ENCODE peak calls at places on chromosomes 16 and 17, in seven cellular contexts. One of them, this sample, is unnamed.

GRCh38 chr16:17387226-17387625 is 83.5 kb downstream of the XYLT1 start:
- DNase-seq in mammary epithelial cell: no peak
- DNase-seq in HFF-Myc: no peak
- DNase-seq in pancreas: no peak
- DNase-seq in AG10803: no peak
- DNase-seq in breast epithelium: no peak
- DNase-seq in brain microvascular endothelial cell: no peak
- DNase-seq in this sample: no peak

GRCh38 chr16:57315401-57315800 is 30.9 kb upstream of the PLLP start:
- DNase-seq in AG10803: no peak
- DNase-seq in mammary epithelial cell: no peak
- DNase-seq in HFF-Myc: no peak
- DNase-seq in brain microvascular endothelial cell: no peak
- DNase-seq in breast epithelium: no peak
- DNase-seq in pancreas: no peak
- DNase-seq in this sample: no peak

GRCh38 chr16:24909856-24910255 is 64.1 kb downstream of the SLC5A11 start:
- DNase-seq in breast epithelium: no peak
- DNase-seq in HFF-Myc: no peak
- DNase-seq in AG10803: no peak
- DNase-seq in brain microvascular endothelial cell: no peak
- DNase-seq in pancreas: no peak
- DNase-seq in mammary epithelial cell: no peak
- DNase-seq in this sample: no peak

GRCh38 chr16:59991171-59991570 is 1257.1 kb upstream of the GOT2 start:
- DNase-seq in AG10803: no peak
- DNase-seq in HFF-Myc: no peak
- DNase-seq in mammary epithelial cell: no peak
- DNase-seq in breast epithelium: no peak
- DNase-seq in brain microvascular endothelial cell: no peak
- DNase-seq in pancreas: no peak
- DNase-seq in this sample: no peak

GRCh38 chr16:29745126-29745852 is 501 bp downstream of the C16orf54 start:
- DNase-seq in mammary epithelial cell: no peak
- DNase-seq in AG10803: no peak
- DNase-seq in brain microvascular endothelial cell: no peak
- DNase-seq in pancreas: no peak
- DNase-seq in breast epithelium: no peak
- DNase-seq in HFF-Myc: no peak
- DNase-seq in this sample: no peak

GRCh38 chr17:81906476-81907218 is 4.6 kb downstream of the PCYT2 start:
- DNase-seq in AG10803: no peak
- DNase-seq in HFF-Myc: no peak
- DNase-seq in breast epithelium: no peak
- DNase-seq in mammary epithelial cell: no peak
- DNase-seq in pancreas: peak
- DNase-seq in brain microvascular endothelial cell: no peak
- DNase-seq in this sample: no peak

GRCh38 chr17:18117974-18118632 is 9.5 kb downstream of the MYO15A start:
- DNase-seq in mammary epithelial cell: no peak
- DNase-seq in pancreas: no peak
- DNase-seq in brain microvascular endothelial cell: no peak
- DNase-seq in breast epithelium: no peak
- DNase-seq in AG10803: no peak
- DNase-seq in HFF-Myc: no peak
- DNase-seq in this sample: no peak

GRCh38 chr16:307691-308312 is 24.8 kb downstream of the PDIA2 start:
- DNase-seq in breast epithelium: no peak
- DNase-seq in mammary epithelial cell: no peak
- DNase-seq in HFF-Myc: no peak
- DNase-seq in brain microvascular endothelial cell: no peak
- DNase-seq in AG10803: no peak
- DNase-seq in pancreas: no peak
- DNase-seq in this sample: no peak

GRCh38 chr17:39759204-39759603 is 21.5 kb downstream of the GRB7 start:
- DNase-seq in pancreas: no peak
- DNase-seq in AG10803: no peak
- DNase-seq in mammary epithelial cell: no peak
- DNase-seq in HFF-Myc: no peak
- DNase-seq in breast epithelium: no peak
- DNase-seq in brain microvascular endothelial cell: no peak
- DNase-seq in this sample: no peak

GRCh38 chr17:42337442-42337841 is 49.1 kb downstream of the STAT5A start:
- DNase-seq in pancreas: no peak
- DNase-seq in AG10803: peak
- DNase-seq in brain microvascular endothelial cell: peak
- DNase-seq in HFF-Myc: no peak
- DNase-seq in mammary epithelial cell: no peak
- DNase-seq in breast epithelium: no peak
- DNase-seq in this sample: no peak

GRCh38 chr16:87531418-87531817 is 38.6 kb upstream of the ZCCHC14 start:
- DNase-seq in breast epithelium: no peak
- DNase-seq in pancreas: no peak
- DNase-seq in AG10803: no peak
- DNase-seq in HFF-Myc: no peak
- DNase-seq in brain microvascular endothelial cell: no peak
- DNase-seq in mammary epithelial cell: no peak
- DNase-seq in this sample: no peak

GRCh38 chr16:24688359-24688758 is 41.1 kb upstream of the TNRC6A start:
- DNase-seq in HFF-Myc: no peak
- DNase-seq in pancreas: no peak
- DNase-seq in breast epithelium: no peak
- DNase-seq in AG10803: no peak
- DNase-seq in brain microvascular endothelial cell: no peak
- DNase-seq in mammary epithelial cell: no peak
- DNase-seq in this sample: no peak

GRCh38 chr17:37713624-37714023 is 31.2 kb downstream of the HNF1B start:
- DNase-seq in pancreas: peak
- DNase-seq in mammary epithelial cell: no peak
- DNase-seq in AG10803: no peak
- DNase-seq in brain microvascular endothelial cell: no peak
- DNase-seq in breast epithelium: no peak
- DNase-seq in HFF-Myc: no peak
- DNase-seq in this sample: no peak

GRCh38 chr16:80164881-80165280 is 375.9 kb upstream of the DYNLRB2 start:
- DNase-seq in mammary epithelial cell: no peak
- DNase-seq in breast epithelium: no peak
- DNase-seq in brain microvascular endothelial cell: no peak
- DNase-seq in AG10803: no peak
- DNase-seq in HFF-Myc: no peak
- DNase-seq in pancreas: no peak
- DNase-seq in this sample: no peak

GRCh38 chr16:11497851-11498289 is 88.8 kb downstream of the LITAF start:
- DNase-seq in brain microvascular endothelial cell: peak
- DNase-seq in pancreas: no peak
- DNase-seq in breast epithelium: no peak
- DNase-seq in AG10803: peak
- DNase-seq in HFF-Myc: no peak
- DNase-seq in mammary epithelial cell: peak
- DNase-seq in this sample: no peak

GRCh38 chr16:2687531-2688308 is 5.4 kb downstream of the KCTD5 start:
- DNase-seq in HFF-Myc: no peak
- DNase-seq in pancreas: no peak
- DNase-seq in mammary epithelial cell: no peak
- DNase-seq in brain microvascular endothelial cell: no peak
- DNase-seq in breast epithelium: no peak
- DNase-seq in AG10803: no peak
- DNase-seq in this sample: no peak

GRCh38 chr16:23858496-23859062 is 22.8 kb downstream of the PRKCB start:
- DNase-seq in mammary epithelial cell: peak
- DNase-seq in AG10803: peak
- DNase-seq in pancreas: no peak
- DNase-seq in brain microvascular endothelial cell: no peak
- DNase-seq in HFF-Myc: no peak
- DNase-seq in breast epithelium: no peak
- DNase-seq in this sample: no peak

GRCh38 chr17:72270530-72270929 is 149.7 kb downstream of the SOX9 start:
- DNase-seq in pancreas: no peak
- DNase-seq in brain microvascular endothelial cell: peak
- DNase-seq in AG10803: peak
- DNase-seq in mammary epithelial cell: peak
- DNase-seq in breast epithelium: peak
- DNase-seq in HFF-Myc: no peak
- DNase-seq in this sample: peak

GRCh38 chr16:4410335-4411075 is 5.9 kb downstream of the CORO7 start:
- DNase-seq in pancreas: no peak
- DNase-seq in brain microvascular endothelial cell: peak
- DNase-seq in mammary epithelial cell: peak
- DNase-seq in breast epithelium: peak
- DNase-seq in HFF-Myc: peak
- DNase-seq in AG10803: peak
- DNase-seq in this sample: peak

GRCh38 chr17:17808706-17809432 is 27.9 kb downstream of the SREBF1 start:
- DNase-seq in brain microvascular endothelial cell: no peak
- DNase-seq in breast epithelium: no peak
- DNase-seq in mammary epithelial cell: peak
- DNase-seq in AG10803: peak
- DNase-seq in pancreas: no peak
- DNase-seq in HFF-Myc: no peak
- DNase-seq in this sample: no peak

GRCh38 chr17:56319531-56319930 is 166.3 kb downstream of the ANKFN1 start:
- DNase-seq in pancreas: no peak
- DNase-seq in brain microvascular endothelial cell: no peak
- DNase-seq in AG10803: peak
- DNase-seq in breast epithelium: no peak
- DNase-seq in mammary epithelial cell: peak
- DNase-seq in HFF-Myc: peak
- DNase-seq in this sample: peak

GRCh38 chr17:1532836-1533602 is 16.6 kb upstream of the INPP5K start:
- DNase-seq in brain microvascular endothelial cell: no peak
- DNase-seq in mammary epithelial cell: no peak
- DNase-seq in pancreas: no peak
- DNase-seq in breast epithelium: no peak
- DNase-seq in AG10803: no peak
- DNase-seq in HFF-Myc: no peak
- DNase-seq in this sample: no peak

GRCh38 chr16:47667956-47668355 is 206.8 kb downstream of the PHKB start:
- DNase-seq in pancreas: no peak
- DNase-seq in AG10803: no peak
- DNase-seq in mammary epithelial cell: peak
- DNase-seq in HFF-Myc: no peak
- DNase-seq in breast epithelium: no peak
- DNase-seq in brain microvascular endothelial cell: no peak
- DNase-seq in this sample: no peak

GRCh38 chr16:12907670-12908233 is 6.4 kb downstream of the SHISA9 start:
- DNase-seq in AG10803: no peak
- DNase-seq in mammary epithelial cell: no peak
- DNase-seq in brain microvascular endothelial cell: no peak
- DNase-seq in HFF-Myc: no peak
- DNase-seq in breast epithelium: no peak
- DNase-seq in pancreas: no peak
- DNase-seq in this sample: no peak

GRCh38 chr17:79017546-79017945 is 6.4 kb upstream of the C1QTNF1 start:
- DNase-seq in HFF-Myc: no peak
- DNase-seq in mammary epithelial cell: no peak
- DNase-seq in AG10803: no peak
- DNase-seq in pancreas: no peak
- DNase-seq in breast epithelium: no peak
- DNase-seq in brain microvascular endothelial cell: no peak
- DNase-seq in this sample: no peak

GRCh38 chr17:80677214-80677756 is 132.6 kb downstream of the RPTOR start:
- DNase-seq in breast epithelium: no peak
- DNase-seq in brain microvascular endothelial cell: no peak
- DNase-seq in mammary epithelial cell: no peak
- DNase-seq in pancreas: no peak
- DNase-seq in AG10803: no peak
- DNase-seq in HFF-Myc: no peak
- DNase-seq in this sample: no peak

GRCh38 chr17:28327709-28328108 is 7.6 kb downstream of the IFT20 start:
- DNase-seq in pancreas: no peak
- DNase-seq in mammary epithelial cell: no peak
- DNase-seq in AG10803: no peak
- DNase-seq in brain microvascular endothelial cell: no peak
- DNase-seq in breast epithelium: no peak
- DNase-seq in HFF-Myc: no peak
- DNase-seq in this sample: no peak
- TF ChIP-seq CTCF in pancreas: no peak
- TF ChIP-seq CTCF in mammary epithelial cell: no peak
- TF ChIP-seq CTCF in AG10803: peak
- TF ChIP-seq CTCF in brain microvascular endothelial cell: peak
- TF ChIP-seq CTCF in breast epithelium: no peak
- TF ChIP-seq CTCF in HFF-Myc: no peak
- TF ChIP-seq CTCF in this sample: no peak

DNA sequence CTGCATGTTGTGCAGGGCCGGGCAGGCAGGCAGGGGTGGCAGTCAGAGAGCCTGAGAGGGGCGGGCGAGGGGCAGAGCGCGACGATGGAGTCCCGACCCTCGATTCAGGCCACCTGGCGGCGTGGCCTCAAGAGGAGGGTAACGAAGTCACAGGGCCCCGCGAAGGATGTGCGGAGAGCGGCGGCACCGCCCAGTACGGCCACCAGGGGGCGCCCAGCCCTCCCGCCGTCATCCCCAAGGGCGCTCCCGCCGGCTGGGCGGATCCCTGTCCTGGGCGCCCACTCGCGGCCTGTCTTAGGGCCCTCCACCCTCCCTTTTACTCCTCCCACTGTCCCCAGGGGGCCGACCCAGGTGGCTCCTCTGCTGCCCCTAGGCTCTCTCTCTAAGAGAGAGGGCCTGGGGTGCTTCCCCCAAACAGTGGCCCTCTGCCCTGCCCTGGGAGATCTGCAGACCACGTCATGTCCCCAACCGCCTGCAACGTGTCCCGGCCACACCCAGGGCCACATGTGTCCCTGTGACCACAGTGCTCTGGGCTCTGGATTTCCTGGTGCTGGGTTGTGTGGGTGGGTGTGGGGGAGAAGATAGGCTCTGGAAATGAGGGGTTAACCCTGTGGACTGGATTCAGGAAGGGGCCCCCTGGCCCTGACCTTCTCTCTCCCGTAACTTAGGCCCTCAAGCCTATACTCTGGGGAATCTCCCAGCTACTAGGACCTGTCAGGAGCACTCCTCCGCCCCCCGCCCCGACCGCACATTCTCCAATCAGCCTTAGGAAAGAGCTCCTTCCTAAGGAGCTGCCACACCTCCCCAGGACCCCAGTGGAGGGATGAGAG is 5.9 kb downstream of the DPEP2 start:
- DNase-seq in HFF-Myc: no peak
- DNase-seq in mammary epithelial cell: peak
- DNase-seq in pancreas: peak
- DNase-seq in brain microvascular endothelial cell: peak
- DNase-seq in AG10803: peak
- DNase-seq in breast epithelium: peak
- DNase-seq in this sample: peak
- H3K4me3 ChIP-seq in HFF-Myc: no peak
- H3K4me3 ChIP-seq in mammary epithelial cell: no peak
- H3K4me3 ChIP-seq in pancreas: no peak
- H3K4me3 ChIP-seq in brain microvascular endothelial cell: peak
- H3K4me3 ChIP-seq in AG10803: peak
- H3K4me3 ChIP-seq in breast epithelium: peak
- H3K4me3 ChIP-seq in this sample: no peak

GRCh38 chr16:69579783-69580182 is 14.0 kb downstream of the NFAT5 start:
- DNase-seq in HFF-Myc: no peak
- DNase-seq in pancreas: no peak
- DNase-seq in mammary epithelial cell: no peak
- DNase-seq in breast epithelium: no peak
- DNase-seq in brain microvascular endothelial cell: no peak
- DNase-seq in AG10803: no peak
- DNase-seq in this sample: no peak
- TF ChIP-seq CTCF in HFF-Myc: no peak
- TF ChIP-seq CTCF in pancreas: no peak
- TF ChIP-seq CTCF in mammary epithelial cell: no peak
- TF ChIP-seq CTCF in breast epithelium: no peak
- TF ChIP-seq CTCF in brain microvascular endothelial cell: no peak
- TF ChIP-seq CTCF in AG10803: no peak
- TF ChIP-seq CTCF in this sample: no peak

GRCh38 chr17:71071837-71072236 is 902.5 kb downstream of the KCNJ2 start:
- DNase-seq in HFF-Myc: peak
- DNase-seq in mammary epithelial cell: peak
- DNase-seq in pancreas: no peak
- DNase-seq in breast epithelium: no peak
- DNase-seq in brain microvascular endothelial cell: peak
- DNase-seq in AG10803: peak
- DNase-seq in this sample: no peak
- H3K4me3 ChIP-seq in HFF-Myc: no peak
- H3K4me3 ChIP-seq in mammary epithelial cell: no peak
- H3K4me3 ChIP-seq in pancreas: no peak
- H3K4me3 ChIP-seq in breast epithelium: no peak
- H3K4me3 ChIP-seq in brain microvascular endothelial cell: no peak
- H3K4me3 ChIP-seq in AG10803: no peak
- H3K4me3 ChIP-seq in this sample: no peak

This sample was measured in LNCaP clone FGC.